ENCODE peak calls at places on chromosomes 4 and X, in four cellular contexts. One of them, this sample, is unnamed.

GRCh38 chr4:99815597-99816011 is 1.0 kb upstream of the DAPP1 start:
- DNase-seq in K562: no peak
- DNase-seq in GM12878: no peak
- DNase-seq in H1: no peak
- DNase-seq in this sample: peak

GRCh38 chrX:75522565-75523411 is at the start of gene ZDHHC15:
- DNase-seq in K562: no peak
- DNase-seq in GM12878: peak
- DNase-seq in H1: peak
- DNase-seq in this sample: no peak

GRCh38 chr4:61896717-61897116 is 696.6 kb downstream of the ADGRL3 start:
- DNase-seq in K562: no peak
- DNase-seq in GM12878: no peak
- DNase-seq in H1: no peak
- DNase-seq in this sample: no peak

GRCh38 chrX:314049-314448 is 4.5 kb downstream of the GTPBP6 start:
- DNase-seq in K562: no peak
- DNase-seq in GM12878: no peak
- DNase-seq in H1: no peak
- DNase-seq in this sample: no peak

GRCh38 chr4:4585012-4585670 is 43.3 kb upstream of the STX18 start:
- DNase-seq in K562: no peak
- DNase-seq in GM12878: no peak
- DNase-seq in H1: no peak
- DNase-seq in this sample: no peak

GRCh38 chrX:110318664-110318968 is 731 bp upstream of the AMMECR1 start:
- DNase-seq in K562: no peak
- DNase-seq in GM12878: no peak
- DNase-seq in H1: no peak
- DNase-seq in this sample: no peak

GRCh38 chr4:41594439-41594838 is 56.5 kb downstream of the LIMCH1 start:
- DNase-seq in K562: no peak
- DNase-seq in GM12878: no peak
- DNase-seq in H1: no peak
- DNase-seq in this sample: no peak

GRCh38 chrX:88612870-88613329 is 134.1 kb upstream of the CPXCR1 start:
- DNase-seq in K562: no peak
- DNase-seq in GM12878: no peak
- DNase-seq in H1: no peak
- DNase-seq in this sample: peak

GRCh38 chr4:183618681-183619080 is 40.3 kb downstream of the RWDD4 start:
- DNase-seq in K562: no peak
- DNase-seq in GM12878: no peak
- DNase-seq in H1: no peak
- DNase-seq in this sample: peak

GRCh38 chr4:139857021-139857420 is 191.4 kb downstream of the MGST2 start:
- DNase-seq in K562: no peak
- DNase-seq in GM12878: no peak
- DNase-seq in H1: no peak
- DNase-seq in this sample: peak

GRCh38 chrX:1390621-1391369 is 1.1 kb downstream of the SLC25A6 start:
- DNase-seq in K562: no peak
- DNase-seq in GM12878: no peak
- DNase-seq in H1: no peak
- DNase-seq in this sample: no peak

GRCh38 chr4:184101711-184102110 is 116.0 kb downstream of the ENPP6 start:
- DNase-seq in K562: no peak
- DNase-seq in GM12878: no peak
- DNase-seq in H1: no peak
- DNase-seq in this sample: no peak

GRCh38 chrX:9670136-9670905 is 95.3 kb downstream of the GPR143 start:
- DNase-seq in K562: peak
- DNase-seq in GM12878: no peak
- DNase-seq in H1: no peak
- DNase-seq in this sample: no peak

GRCh38 chrX:109826954-109827708 is 94.1 kb upstream of the ACSL4 start:
- DNase-seq in K562: no peak
- DNase-seq in GM12878: no peak
- DNase-seq in H1: no peak
- DNase-seq in this sample: peak

GRCh38 chr4:110629214-110629754 is 6.4 kb upstream of the PITX2 start:
- DNase-seq in K562: no peak
- DNase-seq in GM12878: no peak
- DNase-seq in H1: no peak
- DNase-seq in this sample: no peak

GRCh38 chr4:74056858-74057562 is 18.5 kb upstream of the CXCL3 start:
- DNase-seq in K562: peak
- DNase-seq in GM12878: no peak
- DNase-seq in H1: no peak
- DNase-seq in this sample: no peak

GRCh38 chrX:145817666-145818521 is at the start of gene SLITRK2:
- DNase-seq in K562: no peak
- DNase-seq in GM12878: no peak
- DNase-seq in H1: peak
- DNase-seq in this sample: no peak

GRCh38 chr4:73777612-73778011 is 37.2 kb downstream of the CXCL8 start:
- DNase-seq in K562: no peak
- DNase-seq in GM12878: no peak
- DNase-seq in H1: no peak
- DNase-seq in this sample: no peak

GRCh38 chrX:95383778-95384177 is 1300.9 kb upstream of the DIAPH2 start:
- DNase-seq in K562: no peak
- DNase-seq in GM12878: no peak
- DNase-seq in H1: no peak
- DNase-seq in this sample: no peak

GRCh38 chr4:22515145-22515887 is 550 bp downstream of the ADGRA3 start:
- DNase-seq in K562: peak
- DNase-seq in GM12878: no peak
- DNase-seq in H1: no peak
- DNase-seq in this sample: peak

GRCh38 chrX:1213971-1214370 is 1.5 kb upstream of the CRLF2 start:
- DNase-seq in K562: no peak
- DNase-seq in GM12878: no peak
- DNase-seq in H1: no peak
- DNase-seq in this sample: no peak

GRCh38 chr4:152325831-152326230 is 210.1 kb downstream of the FBXW7 start:
- DNase-seq in K562: no peak
- DNase-seq in GM12878: no peak
- DNase-seq in H1: no peak
- DNase-seq in this sample: no peak

GRCh38 chrX:118698516-118699247 is 28.7 kb upstream of the IL13RA1 start:
- DNase-seq in K562: no peak
- DNase-seq in GM12878: no peak
- DNase-seq in H1: no peak
- DNase-seq in this sample: no peak

GRCh38 chr4:30535255-30535654 is 184.9 kb upstream of the PCDH7 start:
- DNase-seq in K562: no peak
- DNase-seq in GM12878: no peak
- DNase-seq in H1: no peak
- DNase-seq in this sample: no peak

GRCh38 chr4:169286562-169287301 is 16.0 kb upstream of the SH3RF1 start:
- DNase-seq in K562: peak
- DNase-seq in GM12878: no peak
- DNase-seq in H1: no peak
- DNase-seq in this sample: no peak

GRCh38 chr4:17544205-17544604 is 29.2 kb downstream of the CLRN2 start:
- DNase-seq in K562: peak
- DNase-seq in GM12878: no peak
- DNase-seq in H1: peak
- DNase-seq in this sample: peak

GRCh38 chr4:87353592-87353991 is 30.9 kb upstream of the HSD17B13 start:
- DNase-seq in K562: peak
- DNase-seq in GM12878: peak
- DNase-seq in H1: peak
- DNase-seq in this sample: peak

GRCh38 chrX:28848707-28849106 is 261.5 kb downstream of the IL1RAPL1 start:
- DNase-seq in K562: no peak
- DNase-seq in GM12878: no peak
- DNase-seq in H1: no peak
- DNase-seq in this sample: no peak

GRCh38 chr4:16131293-16131692 is 47.5 kb upstream of the PROM1 start:
- DNase-seq in K562: no peak
- DNase-seq in GM12878: no peak
- DNase-seq in H1: no peak
- DNase-seq in this sample: no peak

GRCh38 chr4:16136321-16136720 is 52.5 kb upstream of the PROM1 start:
- DNase-seq in K562: no peak
- DNase-seq in GM12878: no peak
- DNase-seq in H1: no peak
- DNase-seq in this sample: no peak

GRCh38 chr4:16129336-16129735 is 45.5 kb upstream of the PROM1 start:
- DNase-seq in K562: no peak
- DNase-seq in GM12878: no peak
- DNase-seq in H1: no peak
- DNase-seq in this sample: peak

GRCh38 chr4:16136771-16137170 is 52.9 kb upstream of the PROM1 start:
- DNase-seq in K562: no peak
- DNase-seq in GM12878: no peak
- DNase-seq in H1: no peak
- DNase-seq in this sample: no peak

DNA sequence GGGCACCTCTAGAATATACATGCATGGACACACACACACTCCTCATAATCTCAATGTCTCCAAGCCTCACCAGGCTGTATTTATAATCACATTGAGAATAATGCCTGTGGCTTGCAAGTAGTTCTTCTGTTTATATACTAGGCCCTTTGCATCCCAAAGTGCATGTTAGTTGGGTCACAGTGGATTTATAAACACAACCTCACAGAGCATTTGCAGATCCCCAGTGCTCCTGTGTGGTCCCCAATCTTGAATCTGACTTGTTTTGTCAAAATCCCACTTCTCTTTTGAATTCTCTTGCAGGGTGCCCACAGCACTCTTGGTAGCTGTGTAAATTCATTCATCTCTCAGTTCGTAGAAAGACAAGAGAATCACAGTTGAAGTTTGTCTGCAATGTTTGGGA is 49.6 kb upstream of the PROM1 start:
- DNase-seq in K562: no peak
- DNase-seq in GM12878: no peak
- DNase-seq in H1: no peak
- DNase-seq in this sample: no peak
- TF ChIP-seq HDAC2 in K562: no peak
- TF ChIP-seq HDAC2 in GM12878: no peak
- TF ChIP-seq HDAC2 in H1: no peak
- TF ChIP-seq HDAC2 in this sample: no peak

GRCh38 chr4:155604718-155605601 is 61.7 kb upstream of the GUCY1A1 start:
- DNase-seq in K562: no peak
- DNase-seq in GM12878: no peak
- DNase-seq in H1: no peak
- DNase-seq in this sample: no peak
- TF ChIP-seq ATF3 in K562: no peak
- TF ChIP-seq ATF3 in GM12878: no peak
- TF ChIP-seq ATF3 in H1: no peak
- TF ChIP-seq ATF3 in this sample: no peak

DNA sequence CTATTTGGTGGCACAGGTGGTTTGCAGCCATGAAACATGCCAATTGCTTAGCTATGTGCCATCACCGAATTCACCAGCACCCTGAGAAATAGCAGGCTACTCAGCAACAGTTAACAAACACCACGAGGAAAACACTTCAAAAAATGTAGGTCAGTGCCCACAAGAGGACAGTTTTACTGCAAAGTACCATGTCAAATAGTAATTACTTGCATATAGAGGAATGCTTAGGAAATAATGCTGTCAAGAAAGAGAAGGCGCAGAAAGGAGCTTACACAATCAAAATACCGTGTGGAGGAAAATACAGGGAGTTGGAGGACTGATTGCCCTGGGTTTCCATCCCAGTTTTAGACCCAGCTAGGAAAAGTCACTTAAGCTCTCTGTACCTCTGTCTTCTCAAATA is 44.3 kb upstream of the IL21 start:
- DNase-seq in K562: no peak
- DNase-seq in GM12878: no peak
- DNase-seq in H1: no peak
- DNase-seq in this sample: no peak
- TF ChIP-seq HDAC2 in K562: no peak
- TF ChIP-seq HDAC2 in GM12878: no peak
- TF ChIP-seq HDAC2 in H1: no peak
- TF ChIP-seq HDAC2 in this sample: no peak

GRCh38 chr4:37985730-37986275 is 25.6 kb downstream of the PTTG2 start:
- DNase-seq in K562: no peak
- DNase-seq in GM12878: no peak
- DNase-seq in H1: no peak
- DNase-seq in this sample: no peak
- TF ChIP-seq ATF3 in K562: no peak
- TF ChIP-seq ATF3 in GM12878: no peak
- TF ChIP-seq ATF3 in H1: no peak
- TF ChIP-seq ATF3 in this sample: no peak

GRCh38 chrX:38151426-38151825 is 69.2 kb downstream of the SRPX start:
- DNase-seq in K562: no peak
- DNase-seq in GM12878: no peak
- DNase-seq in H1: no peak
- DNase-seq in this sample: no peak
- TF ChIP-seq HDAC2 in K562: no peak
- TF ChIP-seq HDAC2 in GM12878: no peak
- TF ChIP-seq HDAC2 in H1: no peak
- TF ChIP-seq HDAC2 in this sample: no peak

DNA sequence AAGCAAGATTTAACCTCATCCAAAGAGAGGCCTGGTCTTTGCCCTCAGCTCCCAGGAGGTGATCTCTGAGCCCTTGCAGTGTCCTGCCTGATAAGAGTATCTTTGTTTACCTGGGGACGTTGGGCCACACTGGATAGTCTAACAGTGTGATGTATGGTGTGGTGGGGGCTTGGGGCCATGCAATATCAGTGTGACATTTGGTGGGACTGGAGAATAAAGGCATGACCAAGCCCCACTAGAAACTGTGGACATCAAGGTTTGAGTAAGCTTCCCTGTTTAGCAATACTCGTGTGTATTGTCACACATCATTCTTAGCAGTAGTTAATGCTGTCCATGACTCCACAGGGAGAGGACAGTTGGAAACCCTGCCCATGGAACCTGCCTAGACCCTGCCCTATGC is 34.4 kb downstream of the BBS12 start:
- DNase-seq in K562: peak
- DNase-seq in GM12878: no peak
- DNase-seq in H1: no peak
- DNase-seq in this sample: peak
- TF ChIP-seq ATF3 in K562: no peak
- TF ChIP-seq ATF3 in GM12878: no peak
- TF ChIP-seq ATF3 in H1: no peak
- TF ChIP-seq ATF3 in this sample: no peak

GRCh38 chrX:78098108-78098507 is 5.9 kb upstream of the PGK1 start:
- DNase-seq in K562: no peak
- DNase-seq in GM12878: no peak
- DNase-seq in H1: no peak
- DNase-seq in this sample: no peak

GRCh38 chrX:78092296-78092695 is 11.8 kb upstream of the PGK1 start:
- DNase-seq in K562: peak
- DNase-seq in GM12878: peak
- DNase-seq in H1: no peak
- DNase-seq in this sample: peak
- TF ChIP-seq HDAC2 in K562: no peak
- TF ChIP-seq HDAC2 in GM12878: no peak
- TF ChIP-seq HDAC2 in H1: no peak
- TF ChIP-seq HDAC2 in this sample: no peak